ENCODE peak calls at places on chromosomes 16 and 17, in nine cellular contexts. S, H, X, T, G, R, I, K and Z are unnamed samples.

GRCh38 chr17:72249441-72249840 is 128.6 kb downstream of the SOX9 start:
- DNase-seq in S (no peak), H (no peak), X (no peak), T (no peak), G (no peak), R (no peak), I (peak), K (no peak), Z (no peak)

GRCh38 chr16:80899804-80900592 is 95.6 kb upstream of the CDYL2 start:
- DNase-seq in S (peak), H (peak), X (no peak), T (peak), G (no peak), R (no peak), I (peak), K (no peak), Z (no peak)

GRCh38 chr16:1048442-1049112 is 24.0 kb upstream of the SSTR5 start:
- DNase-seq in S (peak), H (peak), X (no peak), T (no peak), G (no peak), R (peak), I (peak), K (peak), Z (no peak)

GRCh38 chr17:59367657-59368045 is 36.2 kb downstream of the YPEL2 start:
- DNase-seq in S (no peak), H (no peak), X (no peak), T (no peak), G (no peak), R (no peak), I (no peak), K (no peak), Z (no peak)

GRCh38 chr17:50519141-50519834 is 11.0 kb downstream of the MYCBPAP start:
- DNase-seq in S (no peak), H (peak), X (no peak), T (no peak), G (no peak), R (no peak), I (no peak), K (no peak), Z (no peak)

GRCh38 chr16:57185446-57185944 is 344 bp downstream of the PSME3IP1 start:
- DNase-seq in S (peak), H (peak), X (no peak), T (peak), G (no peak), R (no peak), I (peak), K (peak), Z (no peak)

GRCh38 chr17:17151055-17151454 is 55.1 kb downstream of the PLD6 start:
- DNase-seq in S (peak), H (peak), X (peak), T (no peak), G (no peak), R (no peak), I (no peak), K (no peak), Z (peak)

GRCh38 chr17:31838641-31839225 is 20.3 kb downstream of the COPRS start:
- DNase-seq in S (no peak), H (no peak), X (no peak), T (no peak), G (no peak), R (no peak), I (no peak), K (no peak), Z (no peak)

GRCh38 chr17:59492091-59492451 is 73.3 kb upstream of the DHX40 start:
- DNase-seq in S (no peak), H (no peak), X (no peak), T (no peak), G (no peak), R (no peak), I (no peak), K (no peak), Z (no peak)

GRCh38 chr16:79278506-79278905 is 322.0 kb downstream of the MAF start:
- DNase-seq in S (no peak), H (no peak), X (no peak), T (no peak), G (peak), R (no peak), I (no peak), K (no peak), Z (peak)

GRCh38 chr17:30341703-30342102 is 7.8 kb upstream of the TMIGD1 start:
- DNase-seq in S (no peak), H (no peak), X (no peak), T (no peak), G (no peak), R (no peak), I (no peak), K (no peak), Z (no peak)

GRCh38 chr16:32116080-32116479 is 137.0 kb upstream of the TP53TG3D start:
- DNase-seq in S (no peak), H (no peak), X (no peak), T (no peak), G (no peak), R (no peak), I (peak), K (no peak), Z (no peak)

GRCh38 chr16:13631213-13631767 is 288.7 kb upstream of the ERCC4 start:
- DNase-seq in S (no peak), H (no peak), X (no peak), T (no peak), G (no peak), R (no peak), I (no peak), K (no peak), Z (no peak)

GRCh38 chr16:13896543-13897182 is 23.3 kb upstream of the ERCC4 start:
- DNase-seq in S (no peak), H (peak), X (no peak), T (no peak), G (no peak), R (peak), I (no peak), K (no peak), Z (peak)

GRCh38 chr16:6636457-6636856 is 696.2 kb upstream of the RBFOX1 start:
- DNase-seq in S (no peak), H (no peak), X (no peak), T (no peak), G (no peak), R (no peak), I (no peak), K (no peak), Z (no peak)

GRCh38 chr17:68783861-68784260 is 171.3 kb downstream of the ABCA8 start:
- DNase-seq in S (no peak), H (peak), X (no peak), T (no peak), G (no peak), R (no peak), I (no peak), K (peak), Z (no peak)

GRCh38 chr16:2077016-2077415 is 29.2 kb downstream of the TSC2 start:
- DNase-seq in S (no peak), H (no peak), X (no peak), T (no peak), G (no peak), R (no peak), I (no peak), K (no peak), Z (no peak)

GRCh38 chr17:59381716-59382570 is 50.5 kb downstream of the YPEL2 start:
- DNase-seq in S (no peak), H (peak), X (no peak), T (no peak), G (no peak), R (no peak), I (no peak), K (no peak), Z (no peak)

GRCh38 chr17:81833921-81834830 is 674 bp downstream of the PPP1R27 start:
- DNase-seq in S (no peak), H (no peak), X (no peak), T (no peak), G (no peak), R (no peak), I (no peak), K (no peak), Z (no peak)

GRCh38 chr17:28733346-28733745 is 4.8 kb downstream of the NEK8 start:
- DNase-seq in S (no peak), H (no peak), X (no peak), T (no peak), G (no peak), R (no peak), I (no peak), K (no peak), Z (no peak)

GRCh38 chr17:40122466-40122943 is 734 bp downstream of the MSL1 start:
- DNase-seq in S (no peak), H (peak), X (no peak), T (no peak), G (peak), R (peak), I (no peak), K (peak), Z (peak)

GRCh38 chr16:84925092-84925772 is 86.1 kb downstream of the ZDHHC7 start:
- DNase-seq in S (no peak), H (peak), X (no peak), T (no peak), G (peak), R (peak), I (peak), K (no peak), Z (peak)

GRCh38 chr17:78785663-78786057 is 3.6 kb upstream of the CYTH1 start:
- DNase-seq in S (no peak), H (no peak), X (no peak), T (no peak), G (no peak), R (no peak), I (no peak), K (no peak), Z (no peak)

GRCh38 chr17:73131993-73132595 is 32.7 kb upstream of the SSTR2 start:
- DNase-seq in S (no peak), H (no peak), X (no peak), T (no peak), G (no peak), R (peak), I (no peak), K (no peak), Z (peak)

GRCh38 chr16:57865746-57866528 is 63.6 kb upstream of the KIFC3 start:
- DNase-seq in S (no peak), H (no peak), X (no peak), T (no peak), G (no peak), R (no peak), I (no peak), K (no peak), Z (no peak)

GRCh38 chr16:86387461-86388440 is 122.6 kb upstream of the FOXF1 start:
- DNase-seq in S (peak), H (peak), X (peak), T (no peak), G (no peak), R (no peak), I (no peak), K (no peak), Z (no peak)

GRCh38 chr16:87658564-87659225 is 56.4 kb downstream of the JPH3 start:
- DNase-seq in S (no peak), H (no peak), X (no peak), T (no peak), G (no peak), R (no peak), I (no peak), K (no peak), Z (no peak)

GRCh38 chr17:5361426-5361825 is 58.0 kb downstream of the NUP88 start:
- DNase-seq in S (no peak), H (no peak), X (no peak), T (no peak), G (no peak), R (no peak), I (no peak), K (no peak), Z (no peak)

GRCh38 chr16:11163761-11164261 is 92.2 kb downstream of the SOCS1 start:
- DNase-seq in S (no peak), H (peak), X (no peak), T (no peak), G (no peak), R (no peak), I (no peak), K (no peak), Z (no peak)

GRCh38 chr16:17318200-17318599 is 152.6 kb downstream of the XYLT1 start:
- DNase-seq in S (peak), H (no peak), X (no peak), T (no peak), G (no peak), R (no peak), I (peak), K (no peak), Z (no peak)

GRCh38 chr17:43351686-43352085 is 47.1 kb upstream of the ARL4D start:
- DNase-seq in S (no peak), H (no peak), X (no peak), T (no peak), G (no peak), R (no peak), I (no peak), K (no peak), Z (no peak)

GRCh38 chr16:17147942-17148341 is 322.8 kb downstream of the XYLT1 start:
- DNase-seq in S (no peak), H (no peak), X (no peak), T (no peak), G (no peak), R (no peak), I (no peak), K (no peak), Z (no peak)

GRCh38 chr17:78472035-78472905 is 93.8 kb downstream of the PGS1 start:
- DNase-seq in S (no peak), H (no peak), X (no peak), T (no peak), G (no peak), R (no peak), I (no peak), K (no peak), Z (peak)

GRCh38 chr16:4957420-4957719 is 760 bp upstream of the SEC14L5 start:
- DNase-seq in S (no peak), H (no peak), X (no peak), T (no peak), G (no peak), R (no peak), I (no peak), K (no peak), Z (no peak)

GRCh38 chr17:50837980-50838954 is 2.9 kb downstream of the WFIKKN2 start:
- DNase-seq in S (no peak), H (no peak), X (no peak), T (no peak), G (no peak), R (no peak), I (no peak), K (no peak), Z (no peak)

GRCh38 chr17:78488867-78489634 is 88.1 kb downstream of the DNAH17 start:
- DNase-seq in S (no peak), H (no peak), X (no peak), T (no peak), G (no peak), R (no peak), I (no peak), K (no peak), Z (no peak)

GRCh38 chr17:17120716-17121115 is 78.5 kb downstream of the MPRIP start:
- DNase-seq in S (no peak), H (peak), X (no peak), T (no peak), G (no peak), R (no peak), I (no peak), K (no peak), Z (no peak)

GRCh38 chr17:37413875-37414519 is 7.3 kb downstream of the TADA2A start:
- DNase-seq in S (no peak), H (peak), X (no peak), T (no peak), G (no peak), R (no peak), I (no peak), K (no peak), Z (no peak)

GRCh38 chr16:1426734-1427451 is 4.0 kb upstream of the PERCC1 start:
- DNase-seq in S (no peak), H (no peak), X (no peak), T (no peak), G (no peak), R (no peak), I (peak), K (no peak), Z (no peak)